ENCODE peak calls at places on chromosome 12, in four cellular contexts. One of them, this sample, is unnamed.

GRCh38 chr12:124688356-124688992 is 121.1 kb upstream of the NCOR2 start:
- DNase-seq in A549: no peak
- DNase-seq in HepG2: no peak
- DNase-seq in K562: no peak
- DNase-seq in this sample: no peak

GRCh38 chr12:59834659-59835474 is 239.0 kb downstream of the SLC16A7 start:
- DNase-seq in A549: peak
- DNase-seq in HepG2: peak
- DNase-seq in K562: peak
- DNase-seq in this sample: no peak

GRCh38 chr12:104521731-104522130 is 65.0 kb downstream of the CHST11 start:
- DNase-seq in A549: no peak
- DNase-seq in HepG2: no peak
- DNase-seq in K562: no peak
- DNase-seq in this sample: no peak

GRCh38 chr12:130031571-130032189 is 127.9 kb upstream of the TMEM132D start:
- DNase-seq in A549: peak
- DNase-seq in HepG2: peak
- DNase-seq in K562: peak
- DNase-seq in this sample: no peak

GRCh38 chr12:42326466-42327226 is 679 bp downstream of the PPHLN1 start:
- DNase-seq in A549: peak
- DNase-seq in HepG2: peak
- DNase-seq in K562: peak
- DNase-seq in this sample: no peak

GRCh38 chr12:94193623-94194022 is 45.2 kb downstream of the PLXNC1 start:
- DNase-seq in A549: no peak
- DNase-seq in HepG2: no peak
- DNase-seq in K562: no peak
- DNase-seq in this sample: no peak

GRCh38 chr12:19620222-19620621 is 180.9 kb downstream of the AEBP2 start:
- DNase-seq in A549: peak
- DNase-seq in HepG2: no peak
- DNase-seq in K562: no peak
- DNase-seq in this sample: no peak

GRCh38 chr12:127588224-127588623 is 678.7 kb upstream of the TMEM132C start:
- DNase-seq in A549: no peak
- DNase-seq in HepG2: no peak
- DNase-seq in K562: no peak
- DNase-seq in this sample: no peak

GRCh38 chr12:77855548-77855947 is 24.9 kb downstream of the NAV3 start:
- DNase-seq in A549: no peak
- DNase-seq in HepG2: no peak
- DNase-seq in K562: no peak
- DNase-seq in this sample: no peak

GRCh38 chr12:3168775-3169221 is 91.6 kb downstream of the TSPAN9 start:
- DNase-seq in A549: peak
- DNase-seq in HepG2: no peak
- DNase-seq in K562: peak
- DNase-seq in this sample: no peak

GRCh38 chr12:123111498-123112165 is 39.3 kb downstream of the PITPNM2 start:
- DNase-seq in A549: no peak
- DNase-seq in HepG2: no peak
- DNase-seq in K562: no peak
- DNase-seq in this sample: no peak

GRCh38 chr12:67428431-67428830 is 159.3 kb downstream of the CAND1 start:
- DNase-seq in A549: no peak
- DNase-seq in HepG2: peak
- DNase-seq in K562: no peak
- DNase-seq in this sample: no peak

GRCh38 chr12:10940389-10940788 is 1.3 kb upstream of the TAS2R14 start:
- DNase-seq in A549: peak
- DNase-seq in HepG2: peak
- DNase-seq in K562: no peak
- DNase-seq in this sample: no peak

GRCh38 chr12:75979181-75979580 is 52.4 kb downstream of the PHLDA1 start:
- DNase-seq in A549: peak
- DNase-seq in HepG2: no peak
- DNase-seq in K562: no peak
- DNase-seq in this sample: no peak

GRCh38 chr12:132356686-132357622 is 27.6 kb upstream of the GALNT9 start:
- DNase-seq in A549: peak
- DNase-seq in HepG2: no peak
- DNase-seq in K562: peak
- DNase-seq in this sample: no peak

GRCh38 chr12:21828111-21828775 is 53.7 kb upstream of the KCNJ8 start:
- DNase-seq in A549: no peak
- DNase-seq in HepG2: no peak
- DNase-seq in K562: no peak
- DNase-seq in this sample: no peak

GRCh38 chr12:21648378-21648777 is 9.3 kb downstream of the LDHB start:
- DNase-seq in A549: no peak
- DNase-seq in HepG2: no peak
- DNase-seq in K562: no peak
- DNase-seq in this sample: no peak

GRCh38 chr12:115710104-115710564 is 567.4 kb downstream of the MED13L start:
- DNase-seq in A549: peak
- DNase-seq in HepG2: no peak
- DNase-seq in K562: no peak
- DNase-seq in this sample: no peak

GRCh38 chr12:49693931-49694439 is 13.2 kb downstream of the FMNL3 start:
- DNase-seq in A549: peak
- DNase-seq in HepG2: no peak
- DNase-seq in K562: no peak
- DNase-seq in this sample: no peak
- TF ChIP-seq CHD4 in A549: no peak
- TF ChIP-seq CHD4 in HepG2: no peak
- TF ChIP-seq CHD4 in K562: no peak
- TF ChIP-seq CHD4 in this sample: no peak

GRCh38 chr12:121158085-121158484 is 25.4 kb downstream of the P2RX7 start:
- DNase-seq in A549: no peak
- DNase-seq in HepG2: no peak
- DNase-seq in K562: no peak
- DNase-seq in this sample: no peak
- TF ChIP-seq CHD4 in A549: no peak
- TF ChIP-seq CHD4 in HepG2: no peak
- TF ChIP-seq CHD4 in K562: no peak
- TF ChIP-seq CHD4 in this sample: no peak

DNA sequence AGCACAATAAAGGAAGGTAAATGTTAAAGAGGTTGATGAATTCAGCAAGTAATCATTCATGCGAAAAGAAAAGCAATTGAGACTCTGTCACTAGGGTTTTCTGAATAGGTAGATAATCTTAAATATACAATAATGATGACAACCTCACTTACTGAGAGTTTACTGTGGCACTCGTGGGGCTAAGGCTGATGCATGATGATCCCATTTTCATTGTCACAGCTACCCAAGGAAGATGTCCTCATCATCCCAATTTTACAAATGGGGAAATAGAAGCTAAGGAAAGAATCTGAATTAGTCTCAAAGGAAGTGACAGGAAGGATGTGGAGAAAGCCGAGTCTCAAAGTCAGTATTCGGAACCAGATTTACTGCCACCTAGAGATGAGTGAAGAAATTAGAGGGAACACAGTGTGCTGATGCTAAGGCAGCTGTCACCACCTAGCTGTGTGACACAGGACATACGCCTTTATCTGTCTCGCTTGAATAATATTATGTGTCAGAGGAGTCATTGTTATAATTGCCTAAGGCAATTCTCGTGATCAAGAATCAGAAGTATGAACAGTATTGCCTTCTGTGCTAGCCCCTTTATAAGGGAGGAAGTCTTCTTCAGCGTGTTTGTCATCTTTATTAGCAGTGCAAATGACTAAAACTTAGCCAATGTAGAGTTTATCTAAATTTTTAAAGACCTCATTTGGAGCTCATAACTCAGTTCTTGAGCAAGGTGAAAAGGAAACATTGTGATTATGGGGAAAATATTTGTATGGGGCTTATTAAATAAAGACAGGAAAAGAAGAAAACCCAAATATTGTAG is 63.2 kb downstream of the ERGIC2 start:
- DNase-seq in A549: peak
- DNase-seq in HepG2: peak
- DNase-seq in K562: peak
- DNase-seq in this sample: peak
- TF ChIP-seq CHD4 in A549: no peak
- TF ChIP-seq CHD4 in HepG2: no peak
- TF ChIP-seq CHD4 in K562: no peak
- TF ChIP-seq CHD4 in this sample: no peak

GRCh38 chr12:92068441-92068840 is 77.2 kb downstream of the BTG1 start:
- DNase-seq in A549: peak
- DNase-seq in HepG2: peak
- DNase-seq in K562: no peak
- DNase-seq in this sample: no peak
- TF ChIP-seq CHD4 in A549: no peak
- TF ChIP-seq CHD4 in HepG2: no peak
- TF ChIP-seq CHD4 in K562: no peak
- TF ChIP-seq CHD4 in this sample: no peak

GRCh38 chr12:107356937-107357295 is 263.6 kb upstream of the CRY1 start:
- DNase-seq in A549: no peak
- DNase-seq in HepG2: no peak
- DNase-seq in K562: no peak
- DNase-seq in this sample: no peak

GRCh38 chr12:107355004-107355565 is 261.7 kb upstream of the CRY1 start:
- DNase-seq in A549: no peak
- DNase-seq in HepG2: no peak
- DNase-seq in K562: no peak
- DNase-seq in this sample: no peak

GRCh38 chr12:107355612-107356011 is 262.3 kb upstream of the CRY1 start:
- DNase-seq in A549: no peak
- DNase-seq in HepG2: peak
- DNase-seq in K562: no peak
- DNase-seq in this sample: no peak

GRCh38 chr12:107359382-107359781 is 266.0 kb upstream of the CRY1 start:
- DNase-seq in A549: peak
- DNase-seq in HepG2: no peak
- DNase-seq in K562: no peak
- DNase-seq in this sample: no peak

GRCh38 chr12:107356266-107356936 is 263.1 kb upstream of the CRY1 start:
- DNase-seq in A549: peak
- DNase-seq in HepG2: peak
- DNase-seq in K562: no peak
- DNase-seq in this sample: no peak
- TF ChIP-seq CHD4 in A549: no peak
- TF ChIP-seq CHD4 in HepG2: no peak
- TF ChIP-seq CHD4 in K562: no peak
- TF ChIP-seq CHD4 in this sample: no peak

This sample was measured in GM12878.